ENCODE peak calls at places on chromosomes 1 and 21, in four cellular contexts. C, F, D and U are unnamed samples.

GRCh38 chr21:31511258-31511657 is 148.2 kb upstream of the SOD1 start:
- DNase-seq in C (no peak), F (no peak), D (no peak), U (no peak)

GRCh38 chr1:164611754-164612642 is 53.0 kb downstream of the PBX1 start:
- DNase-seq in C (peak), F (no peak), D (no peak), U (no peak)

GRCh38 chr21:35026617-35027557 is 22.2 kb downstream of the RUNX1 start:
- DNase-seq in C (no peak), F (no peak), D (no peak), U (no peak)

GRCh38 chr1:14625587-14626447 is 27.3 kb downstream of the KAZN start:
- DNase-seq in C (no peak), F (no peak), D (peak), U (no peak)

GRCh38 chr1:224727851-224728250 is 111.7 kb downstream of the CNIH3 start:
- DNase-seq in C (no peak), F (no peak), D (no peak), U (no peak)

GRCh38 chr1:15007842-15008241 is 145.7 kb upstream of the TMEM51 start:
- DNase-seq in C (no peak), F (no peak), D (no peak), U (no peak)

GRCh38 chr1:61133048-61134019 is 51.0 kb downstream of the NFIA start:
- DNase-seq in C (no peak), F (no peak), D (no peak), U (no peak)

GRCh38 chr1:237736372-237737029 is 154.2 kb downstream of the ZP4 start:
- DNase-seq in C (no peak), F (no peak), D (no peak), U (peak)

GRCh38 chr1:226825037-226825745 is 45.2 kb upstream of the PSEN2 start:
- DNase-seq in C (no peak), F (no peak), D (peak), U (no peak)

GRCh38 chr1:209266590-209267172 is 316.8 kb upstream of the CAMK1G start:
- DNase-seq in C (no peak), F (no peak), D (no peak), U (no peak)